ENCODE peak calls at places on chromosomes 7 and 10, in six cellular contexts. W is brain microvascular endothelial cell, V is lung, Q is HFFc6, B is HCT116, D is PC-9. J is an unnamed sample.

GRCh38 chr7:36388423-36388822 is 1.2 kb upstream of the ANLN start:
- DNase-seq in W (no peak), V (no peak), Q (no peak), B (no peak), D (peak; percentile 15), J (no peak)

GRCh38 chr10:56881218-56881617 is 520.2 kb upstream of the ZWINT start:
- DNase-seq in W (no peak), V (no peak), Q (no peak), B (no peak), D (no peak), J (no peak)

GRCh38 chr10:43605850-43606322 is 352 bp upstream of the ZNF485 start:
- DNase-seq in W (no peak), V (no peak), Q (no peak), B (no peak), D (no peak), J (no peak)

GRCh38 chr10:87862644-87863101 is 660 bp downstream of the KLLN start:
- DNase-seq in W (no peak), V (no peak), Q (peak; percentile 48), B (no peak), D (no peak), J (peak; percentile 67)

GRCh38 chr10:71255817-71256660 is 43.7 kb downstream of the UNC5B start:
- DNase-seq in W (peak; percentile 74), V (peak; percentile 41), Q (peak; percentile 74), B (peak; percentile 56), D (peak; percentile 83), J (no peak)

GRCh38 chr7:99008921-99009530 is 130.7 kb downstream of the TRRAP start:
- DNase-seq in W (no peak), V (no peak), Q (no peak), B (no peak), D (no peak), J (no peak)

GRCh38 chr10:78727728-78728127 is 341.0 kb upstream of the ZMIZ1 start:
- DNase-seq in W (no peak), V (no peak), Q (no peak), B (no peak), D (no peak), J (no peak)

GRCh38 chr10:73529089-73529832 is 33.4 kb upstream of the PPP3CB start:
- DNase-seq in W (peak; percentile 61), V (peak; percentile 51), Q (peak; percentile 75), B (peak; percentile 56), D (peak; percentile 76), J (peak; percentile 77)

GRCh38 chr7:106287786-106288185 is 3.0 kb upstream of the NAMPT start:
- DNase-seq in W (no peak), V (no peak), Q (no peak), B (no peak), D (no peak), J (no peak)

GRCh38 chr10:42864575-42864974 is 82.0 kb downstream of the BMS1 start:
- DNase-seq in W (peak; percentile 10), V (no peak), Q (peak; percentile 28), B (peak; percentile 22), D (no peak), J (no peak)

GRCh38 chr10:76717141-76717540 is 920.5 kb downstream of the KCNMA1 start:
- DNase-seq in W (peak; percentile 47), V (no peak), Q (peak; percentile 55), B (no peak), D (peak; percentile 39), J (no peak)

GRCh38 chr7:143934526-143935340 is at the start of gene OR2F2:
- DNase-seq in W (peak; percentile 76), V (no peak), Q (peak; percentile 69), B (no peak), D (no peak), J (no peak)

GRCh38 chr7:44281811-44282600 is 43.4 kb downstream of the CAMK2B start:
- DNase-seq in W (no peak), V (no peak), Q (no peak), B (no peak), D (no peak), J (no peak)

GRCh38 chr7:112495820-112496462 is 15.2 kb downstream of the LSMEM1 start:
- DNase-seq in W (peak; percentile 51), V (no peak), Q (peak; percentile 56), B (peak; percentile 65), D (peak; percentile 47), J (peak; percentile 27)

GRCh38 chr7:24531255-24531654 is 42.0 kb upstream of the PALS2 start:
- DNase-seq in W (no peak), V (no peak), Q (no peak), B (no peak), D (no peak), J (no peak)

GRCh38 chr7:117682681-117683385 is 190.4 kb downstream of the CTTNBP2 start:
- DNase-seq in W (no peak), V (no peak), Q (no peak), B (no peak), D (peak; percentile 69), J (no peak)

GRCh38 chr7:468681-469590 is 50.7 kb downstream of the PDGFA start:
- DNase-seq in W (peak; percentile 61), V (no peak), Q (peak; percentile 38), B (no peak), D (no peak), J (no peak)

GRCh38 chr7:47622946-47623640 is 41.2 kb upstream of the TNS3 start:
- DNase-seq in W (peak; percentile 87), V (peak; percentile 41), Q (peak; percentile 87), B (no peak), D (peak; percentile 58), J (no peak)

GRCh38 chr10:110425684-110426293 is 71.9 kb upstream of the DUSP5 start:
- DNase-seq in W (peak; percentile 96), V (no peak), Q (peak; percentile 96), B (no peak), D (peak; percentile 78), J (peak; percentile 65)

GRCh38 chr10:132684164-132684891 is 101.6 kb downstream of the NKX6-2 start:
- DNase-seq in W (peak; percentile 62), V (no peak), Q (peak; percentile 50), B (no peak), D (peak; percentile 48), J (no peak)

GRCh38 chr10:51999089-51999488 is 299.7 kb upstream of the CSTF2T start:
- DNase-seq in W (no peak), V (no peak), Q (no peak), B (no peak), D (no peak), J (no peak)

GRCh38 chr10:52007091-52007490 is 307.0 kb upstream of the DKK1 start:
- DNase-seq in W (no peak), V (no peak), Q (no peak), B (no peak), D (no peak), J (no peak)

DNA sequence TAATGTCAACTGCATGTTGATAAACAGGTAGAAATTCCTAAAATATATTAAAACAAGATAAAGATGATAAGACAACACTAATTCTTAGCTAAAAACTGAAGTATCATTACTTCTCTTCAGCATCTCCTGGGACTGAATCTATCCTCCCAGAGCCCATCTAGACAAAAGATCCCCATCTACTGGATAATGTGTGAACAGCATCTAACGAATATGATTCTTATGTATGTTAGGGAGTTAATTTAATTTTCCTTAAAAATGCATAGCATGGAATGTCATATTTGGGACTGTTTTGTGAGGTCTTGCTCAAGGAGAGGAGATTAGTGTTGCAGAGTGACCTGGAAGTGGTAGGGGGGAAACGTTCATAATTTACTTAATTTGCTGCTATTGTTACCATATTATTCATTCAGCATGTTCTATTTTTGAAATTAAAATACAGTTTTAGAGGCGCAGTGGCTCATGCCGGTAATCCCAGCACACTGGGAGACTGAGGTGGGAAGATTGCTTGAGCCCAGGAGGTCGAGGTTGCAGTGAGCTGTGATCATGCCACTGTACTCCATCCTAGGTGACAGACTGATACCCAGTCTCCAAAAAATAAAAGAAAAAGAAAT is 305.1 kb upstream of the CSTF2T start:
- DNase-seq in W (peak; percentile 27), V (no peak), Q (peak; percentile 34), B (peak; percentile 22), D (no peak), J (peak; percentile 27)
- TF ChIP-seq CTCF in W (peak; percentile 64), V (peak; percentile 1), Q (peak; percentile 83), B (peak; percentile 26), D (peak; percentile 78), J (peak; percentile 3)

DNA sequence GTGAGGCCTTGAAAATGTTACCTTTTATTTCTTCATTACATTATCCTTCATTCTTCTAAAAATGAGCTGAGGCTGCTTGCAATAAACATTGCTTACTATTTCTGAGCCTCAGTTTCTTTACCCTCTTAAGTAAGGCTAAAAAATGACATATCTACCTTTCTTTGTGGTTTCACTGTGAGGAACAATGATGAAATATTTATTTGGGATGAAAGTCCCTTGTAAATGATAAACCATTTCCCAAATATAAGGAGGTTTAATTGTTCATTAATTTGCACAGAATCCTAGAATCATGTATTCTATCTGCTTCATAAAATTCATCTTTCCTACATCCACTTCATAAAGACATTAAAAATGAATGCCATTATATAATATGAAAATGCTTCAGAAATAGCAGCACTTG is 27.9 kb downstream of the ZC3HAV1 start:
- DNase-seq in W (no peak), V (no peak), Q (no peak), B (no peak), D (no peak), J (no peak)
- TF ChIP-seq CTCF in W (no peak), V (no peak), Q (no peak), B (no peak), D (no peak), J (no peak)

GRCh38 chr10:129481641-129482040 is 14.6 kb downstream of the MGMT start:
- DNase-seq in W (no peak), V (no peak), Q (no peak), B (no peak), D (no peak), J (no peak)

GRCh38 chr10:129483427-129484010 is 16.5 kb downstream of the MGMT start:
- DNase-seq in W (no peak), V (no peak), Q (no peak), B (no peak), D (no peak), J (no peak)

GRCh38 chr10:129491123-129491734 is 24.2 kb downstream of the MGMT start:
- DNase-seq in W (no peak), V (no peak), Q (no peak), B (peak; percentile 24), D (no peak), J (no peak)

DNA sequence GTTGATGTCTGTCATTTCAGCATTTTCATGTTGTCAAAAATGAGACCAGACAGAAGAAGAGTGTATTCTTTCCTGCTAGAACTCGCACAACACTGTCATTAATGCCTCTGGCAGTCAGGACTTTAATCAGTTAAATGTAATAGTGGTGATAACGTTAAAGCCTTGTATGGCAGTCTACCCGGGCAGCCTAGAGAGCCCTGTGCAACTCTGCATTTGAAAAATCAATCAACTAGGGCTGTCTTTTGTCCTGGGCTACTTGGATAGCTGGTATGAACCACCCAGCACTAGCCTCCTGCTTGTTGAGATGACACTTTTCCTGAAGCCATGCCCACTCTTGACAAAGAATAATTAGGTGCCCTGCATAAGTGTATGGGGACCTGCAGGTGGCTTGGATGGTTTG is 19.8 kb downstream of the MGMT start:
- DNase-seq in W (no peak), V (no peak), Q (no peak), B (no peak), D (no peak), J (no peak)
- TF ChIP-seq CTCF in W (no peak), V (no peak), Q (no peak), B (no peak), D (no peak), J (no peak)

DNA sequence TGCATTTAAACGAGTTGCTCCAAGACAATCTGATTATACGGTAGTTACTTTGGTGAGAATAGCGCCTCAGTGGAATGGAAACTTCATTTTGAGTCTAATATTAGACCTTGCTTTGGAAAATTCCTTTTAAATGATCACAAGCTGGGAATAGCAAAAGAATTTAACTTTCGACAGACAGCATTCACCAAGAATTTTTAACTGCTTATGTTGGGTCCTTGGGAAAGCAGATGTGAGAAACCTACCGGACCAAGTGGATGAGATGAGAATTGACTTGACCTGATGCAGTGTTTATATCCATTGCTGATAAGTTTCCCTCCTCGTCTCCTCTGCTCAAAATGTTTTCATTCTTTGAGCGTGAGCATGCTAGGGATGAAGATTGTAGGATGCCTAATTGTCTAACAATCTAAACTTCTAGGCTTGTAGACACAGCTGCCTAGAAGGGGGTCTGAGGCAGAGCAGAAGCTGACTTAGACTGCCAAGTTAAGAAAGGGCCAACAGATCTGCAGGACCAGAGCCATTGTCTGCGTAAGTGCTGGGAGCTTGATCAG is 126.9 kb downstream of the CNNM2 start:
- DNase-seq in W (peak; percentile 84), V (no peak), Q (peak; percentile 64), B (no peak), D (no peak), J (no peak)
- TF ChIP-seq CTCF in W (no peak), V (no peak), Q (peak; percentile 36), B (no peak), D (no peak), J (no peak)

J was measured in GM20000.